ENCODE peak calls at places on chromosomes 12 and 14, in six cellular contexts. K is GM23248, T is colonic mucosa, D is endodermal cell, N is fibroblast of lung, U is IMR-90. H is an unnamed sample.
A peak's percentile ranks its signal among the peaks of the same experiment; 100 is the strongest.

GRCh38 chr14:45679852-45680251 is 426.9 kb upstream of the MIS18BP1 start:
- DNase-seq in U (peak; percentile 69), D (no peak), K (peak; percentile 72), T (no peak), N (peak; percentile 92), H (peak; percentile 56)

GRCh38 chr12:65876898-65877721 is 52.8 kb downstream of the HMGA2 start:
- DNase-seq in U (no peak), K (no peak), T (no peak), D (peak; percentile 86), N (peak; percentile 77), H (peak; percentile 25)

GRCh38 chr12:1174659-1175058 is 183.6 kb downstream of the ERC1 start:
- DNase-seq in K (no peak), T (no peak), U (no peak), N (no peak), D (no peak), H (no peak)

GRCh38 chr12:108918206-108918605 is 38.3 kb downstream of the DAO start:
- DNase-seq in N (no peak), K (no peak), T (no peak), D (peak; percentile 71), U (no peak), H (no peak)

GRCh38 chr12:20969766-20970165 is 159.3 kb downstream of the SLCO1B3 start:
- DNase-seq in U (no peak), T (no peak), D (no peak), K (no peak), N (no peak), H (no peak)

GRCh38 chr12:75364918-75365317 is 26.0 kb upstream of the GLIPR1L2 start:
- DNase-seq in T (no peak), N (no peak), U (peak; percentile 18), D (no peak), K (peak; percentile 32), H (peak; percentile 92)

GRCh38 chr12:110548678-110549077 is 34.4 kb downstream of the PPTC7 start:
- DNase-seq in D (no peak), U (peak; percentile 79), K (peak; percentile 68), N (peak; percentile 41), T (no peak), H (peak; percentile 41)

GRCh38 chr12:45184145-45184958 is 31.5 kb upstream of the ANO6 start:
- DNase-seq in N (no peak), K (no peak), D (no peak), U (no peak), T (no peak), H (no peak)

GRCh38 chr14:95504135-95505029 is 12.1 kb downstream of the SYNE3 start:
- DNase-seq in K (peak; percentile 87), T (no peak), N (peak; percentile 74), D (no peak), U (peak; percentile 88), H (no peak)

GRCh38 chr12:32170437-32170998 is 63.9 kb downstream of the BICD1 start:
- DNase-seq in T (no peak), D (no peak), N (no peak), U (no peak), K (no peak), H (no peak)

GRCh38 chr12:84632556-84632955 is 280.0 kb downstream of the SLC6A15 start:
- DNase-seq in T (no peak), D (no peak), K (no peak), N (peak; percentile 80), U (no peak), H (peak; percentile 71)

GRCh38 chr14:40623641-40624040 is 983.0 kb upstream of the LRFN5 start:
- DNase-seq in K (no peak), N (no peak), T (no peak), U (no peak), D (no peak), H (no peak)

GRCh38 chr14:67574156-67574555 is 25.9 kb downstream of the PIGH start:
- DNase-seq in U (no peak), N (no peak), K (no peak), T (no peak), D (no peak), H (no peak)

GRCh38 chr14:68172216-68172615 is 352.6 kb downstream of the RAD51B start:
- DNase-seq in U (no peak), D (no peak), K (no peak), N (no peak), T (no peak), H (no peak)

GRCh38 chr12:6700646-6701051 is at the start of gene PIANP:
- DNase-seq in U (peak; percentile 21), K (peak; percentile 73), T (no peak), D (peak; percentile 83), N (peak; percentile 34), H (peak; percentile 88)

GRCh38 chr14:103805708-103806107 is 41.7 kb downstream of the PPP1R13B start:
- DNase-seq in U (no peak), T (no peak), K (no peak), N (no peak), D (no peak), H (no peak)

GRCh38 chr14:103806805-103807204 is 40.6 kb downstream of the PPP1R13B start:
- DNase-seq in U (no peak), N (no peak), D (no peak), T (no peak), K (no peak), H (no peak)

GRCh38 chr14:103802353-103802752 is 45.0 kb downstream of the PPP1R13B start:
- DNase-seq in K (no peak), D (no peak), T (no peak), U (no peak), N (no peak), H (no peak)

GRCh38 chr14:103803661-103804060 is 43.7 kb downstream of the PPP1R13B start:
- DNase-seq in K (peak; percentile 72), T (no peak), U (peak; percentile 40), D (no peak), N (peak; percentile 50), H (peak; percentile 14)

DNA sequence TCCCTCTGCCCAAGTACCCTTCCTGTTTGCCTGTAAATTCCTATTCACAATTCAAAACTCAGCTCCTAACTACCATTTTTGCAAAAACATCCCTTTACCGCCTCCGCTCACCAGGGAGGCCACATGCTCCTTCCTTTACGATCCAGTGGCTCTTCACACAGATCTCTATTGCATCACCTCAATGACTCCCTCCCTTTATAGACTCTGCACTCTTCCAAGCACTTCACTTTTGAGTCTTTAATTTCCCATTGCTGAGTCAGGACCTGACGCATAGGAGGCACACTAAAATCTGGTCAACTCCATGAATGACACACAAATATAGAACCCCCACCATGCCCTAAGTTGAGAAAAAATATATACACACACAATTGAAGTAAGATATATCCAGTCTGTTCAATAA is 45.9 kb downstream of the PPP1R13B start:
- DNase-seq in U (peak; percentile 79), T (no peak), D (no peak), N (peak; percentile 90), K (peak; percentile 94), H (no peak)
- H3K9ac ChIP-seq in U (no peak overlapping the region), T (no peak overlapping the region), D (no peak overlapping the region), N (no peak overlapping the region), K (peak overlapping the region; percentile 42), H (no peak overlapping the region)

GRCh38 chr12:68237523-68238070 is 12.0 kb upstream of the IL26 start:
- DNase-seq in K (peak; percentile 69), T (no peak), U (peak; percentile 39), N (peak; percentile 59), D (no peak), H (peak; percentile 27)

GRCh38 chr12:68236421-68237059 is 10.9 kb upstream of the IL26 start:
- DNase-seq in N (no peak), K (peak; percentile 23), T (no peak), D (no peak), U (no peak), H (peak; percentile 16)

GRCh38 chr12:68239309-68239708 is 13.7 kb upstream of the IL26 start:
- DNase-seq in U (no peak), T (no peak), D (no peak), K (no peak), N (no peak), H (no peak)

GRCh38 chr12:68235576-68235975 is 10.0 kb upstream of the IL26 start:
- DNase-seq in K (peak; percentile 61), T (no peak), D (no peak), N (no peak), U (peak; percentile 46), H (no peak)

DNA sequence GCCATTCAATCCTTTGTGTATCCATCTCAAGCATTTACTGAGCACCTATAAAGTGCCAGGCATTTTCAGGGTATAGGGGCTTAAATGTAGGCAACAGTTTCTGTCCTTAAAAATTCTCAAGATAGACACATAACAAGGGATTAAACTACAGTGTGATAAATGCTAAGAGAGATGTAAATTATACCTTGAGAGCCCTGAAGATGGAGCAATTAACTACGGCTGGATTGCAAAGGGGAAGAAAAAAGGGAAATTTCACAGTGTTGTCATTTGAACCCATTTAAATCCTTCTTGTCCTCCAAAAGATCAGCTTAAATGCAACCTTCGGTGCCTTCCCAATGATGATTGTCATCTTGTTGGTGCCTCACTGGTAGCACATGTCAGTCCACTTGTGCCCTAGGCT is 11.5 kb upstream of the IL26 start:
- DNase-seq in K (peak; percentile 38), U (no peak), N (no peak), T (no peak), D (no peak), H (peak; percentile 44)
- H3K4me3 ChIP-seq in K (peak overlapping the region; percentile 5), U (no peak overlapping the region), N (no peak overlapping the region), T (peak overlapping the region; percentile 19), D (no peak overlapping the region), H (no peak overlapping the region)

GRCh38 chr14:99822166-99822527 is 28.9 kb downstream of the EML1 start:
- DNase-seq in U (no peak), D (no peak), T (no peak), N (no peak), K (peak; percentile 22), H (no peak)
- H3K9ac ChIP-seq in U (no peak overlapping the region), D (no peak overlapping the region), T (no peak overlapping the region), N (no peak overlapping the region), K (no peak overlapping the region), H (no peak overlapping the region)

GRCh38 chr12:130873106-130873795 is 1.4 kb downstream of the RAN start:
- DNase-seq in T (no peak), N (peak; percentile 13), D (no peak), U (no peak), K (peak; percentile 57), H (peak; percentile 13)
- H3K4me3 ChIP-seq in T (peak overlapping the region; percentile 80), N (peak overlapping the region; percentile 92), D (peak overlapping the region; percentile 95), U (peak overlapping the region; percentile 90), K (peak overlapping the region; percentile 92), H (peak overlapping the region; percentile 96)

GRCh38 chr12:91072931-91073330 is 15.1 kb upstream of the KERA start:
- DNase-seq in K (no peak), N (peak; percentile 35), U (no peak), D (no peak), T (no peak), H (peak; percentile 30)
- H3K9ac ChIP-seq in K (no peak overlapping the region), N (no peak overlapping the region), U (no peak overlapping the region), D (no peak overlapping the region), T (no peak overlapping the region), H (no peak overlapping the region)

DNA sequence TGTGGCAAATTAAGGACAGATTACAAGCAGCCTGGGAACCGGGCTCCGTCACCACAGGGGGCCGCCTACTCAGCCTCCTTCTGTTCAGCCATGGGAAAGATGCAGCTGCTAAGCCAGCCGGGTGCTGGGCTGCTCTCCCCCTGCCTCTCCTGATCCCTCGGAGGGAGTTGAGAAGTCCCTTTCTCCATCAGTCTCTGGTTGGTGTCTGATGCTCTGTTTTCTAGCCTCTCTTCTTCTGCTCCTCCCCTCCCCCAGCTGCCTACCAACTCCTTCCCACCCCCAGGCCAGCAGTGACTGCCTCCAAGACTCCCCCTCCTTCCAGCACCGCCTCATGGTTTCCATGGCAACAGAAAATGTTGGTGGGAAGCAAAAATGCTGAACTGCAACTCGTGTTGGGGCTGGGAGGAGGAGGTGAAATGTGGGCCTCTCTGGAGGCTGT is 486.7 kb downstream of the APAF1 start:
- DNase-seq in D (peak; percentile 95), T (no peak), N (peak; percentile 41), U (no peak), K (peak; percentile 39), H (peak; percentile 48)
- H3K4me3 ChIP-seq in D (no peak overlapping the region), T (no peak overlapping the region), N (no peak overlapping the region), U (no peak overlapping the region), K (no peak overlapping the region), H (peak overlapping the region; percentile 77)

GRCh38 chr12:124423683-124424515 is 129.0 kb downstream of the RFLNA start:
- DNase-seq in N (no peak), T (no peak), U (no peak), K (no peak), D (no peak), H (peak; percentile 3)
- H3K9ac ChIP-seq in N (peak overlapping the region; percentile 90), T (peak overlapping the region; percentile 87), U (peak overlapping the region; percentile 50), K (peak overlapping the region; percentile 91), D (no peak overlapping the region), H (peak overlapping the region; percentile 81)

H was measured in adipocyte.